ENCODE peak calls at places on chromosomes 3 and 15, in five cellular contexts. One of them, this sample, is unnamed.

GRCh38 chr15:98076021-98076816 is 115.7 kb downstream of the ARRDC4 start:
- DNase-seq in tibial artery: peak
- DNase-seq in CD8-positive, alpha-beta T cell: no peak
- DNase-seq in ascending aorta: peak
- DNase-seq in ovary: peak
- DNase-seq in this sample: peak

GRCh38 chr3:15007681-15008141 is 57.4 kb downstream of the MRPS25 start:
- DNase-seq in ovary: no peak
- DNase-seq in tibial artery: no peak
- DNase-seq in ascending aorta: no peak
- DNase-seq in CD8-positive, alpha-beta T cell: no peak
- DNase-seq in this sample: peak

GRCh38 chr3:145776782-145777408 is 384.1 kb downstream of the PLOD2 start:
- DNase-seq in ascending aorta: no peak
- DNase-seq in tibial artery: no peak
- DNase-seq in ovary: peak
- DNase-seq in CD8-positive, alpha-beta T cell: no peak
- DNase-seq in this sample: peak

GRCh38 chr3:188954590-188955208 is 217.1 kb upstream of the TPRG1 start:
- DNase-seq in ascending aorta: peak
- DNase-seq in ovary: peak
- DNase-seq in CD8-positive, alpha-beta T cell: peak
- DNase-seq in tibial artery: peak
- DNase-seq in this sample: peak

GRCh38 chr15:60396964-60397771 is 618 bp downstream of the ANXA2 start:
- DNase-seq in tibial artery: peak
- DNase-seq in ovary: peak
- DNase-seq in CD8-positive, alpha-beta T cell: peak
- DNase-seq in ascending aorta: peak
- DNase-seq in this sample: peak

GRCh38 chr3:53166781-53167291 is 5.8 kb downstream of the PRKCD start:
- DNase-seq in tibial artery: peak
- DNase-seq in ascending aorta: peak
- DNase-seq in CD8-positive, alpha-beta T cell: no peak
- DNase-seq in ovary: peak
- DNase-seq in this sample: peak

GRCh38 chr3:70108072-70108471 is 108.5 kb downstream of the SAMMSON start:
- DNase-seq in ascending aorta: no peak
- DNase-seq in ovary: no peak
- DNase-seq in tibial artery: no peak
- DNase-seq in CD8-positive, alpha-beta T cell: no peak
- DNase-seq in this sample: peak

GRCh38 chr15:98812711-98813441 is 164.5 kb downstream of the IGF1R start:
- DNase-seq in tibial artery: no peak
- DNase-seq in CD8-positive, alpha-beta T cell: no peak
- DNase-seq in ovary: no peak
- DNase-seq in ascending aorta: no peak
- DNase-seq in this sample: no peak

GRCh38 chr3:63870606-63871005 is 6.9 kb downstream of the ATXN7 start:
- DNase-seq in ovary: no peak
- DNase-seq in CD8-positive, alpha-beta T cell: no peak
- DNase-seq in ascending aorta: no peak
- DNase-seq in tibial artery: no peak
- DNase-seq in this sample: no peak

GRCh38 chr3:139353920-139354556 is 10.2 kb downstream of the MRPS22 start:
- DNase-seq in tibial artery: no peak
- DNase-seq in ovary: no peak
- DNase-seq in ascending aorta: no peak
- DNase-seq in CD8-positive, alpha-beta T cell: no peak
- DNase-seq in this sample: peak

GRCh38 chr3:89950772-89951171 is 843.4 kb downstream of the EPHA3 start:
- DNase-seq in ascending aorta: no peak
- DNase-seq in CD8-positive, alpha-beta T cell: no peak
- DNase-seq in tibial artery: no peak
- DNase-seq in ovary: no peak
- DNase-seq in this sample: no peak

DNA sequence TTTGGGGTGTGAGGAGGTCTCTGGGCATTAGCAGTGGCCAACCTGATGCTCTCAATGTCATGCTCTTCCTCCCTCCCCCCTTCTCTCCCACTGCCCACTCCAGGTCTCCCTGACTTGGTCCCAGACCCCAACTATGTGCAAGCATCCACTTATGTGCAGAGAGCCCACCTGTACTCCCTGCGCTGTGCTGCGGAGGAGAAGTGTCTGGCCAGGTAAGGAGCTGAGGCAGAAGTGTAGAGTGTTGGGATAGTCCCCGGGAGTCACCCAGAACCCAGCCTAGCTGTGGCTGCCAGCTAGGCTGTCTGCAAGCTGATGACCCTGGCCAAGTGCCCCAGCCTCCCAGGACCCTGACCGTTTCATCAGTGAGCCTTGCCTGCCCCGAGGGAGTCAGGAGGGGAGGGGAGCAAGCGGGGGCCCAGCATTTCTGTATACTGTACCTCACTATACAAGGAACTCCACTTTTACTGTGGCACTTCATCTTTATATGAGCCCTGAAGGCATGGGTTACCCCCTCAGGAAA is 16.5 kb downstream of the LOXL1 start:
- DNase-seq in tibial artery: no peak
- DNase-seq in ovary: no peak
- DNase-seq in ascending aorta: no peak
- DNase-seq in CD8-positive, alpha-beta T cell: no peak
- DNase-seq in this sample: no peak
- H3K4me3 ChIP-seq in tibial artery: no peak
- H3K4me3 ChIP-seq in ovary: no peak
- H3K4me3 ChIP-seq in ascending aorta: no peak
- H3K4me3 ChIP-seq in CD8-positive, alpha-beta T cell: no peak
- H3K4me3 ChIP-seq in this sample: no peak

GRCh38 chr3:65777050-65777449 is 261.7 kb downstream of the MAGI1 start:
- DNase-seq in tibial artery: no peak
- DNase-seq in CD8-positive, alpha-beta T cell: no peak
- DNase-seq in ascending aorta: no peak
- DNase-seq in ovary: no peak
- DNase-seq in this sample: no peak

GRCh38 chr3:65778966-65779365 is 259.8 kb downstream of the MAGI1 start:
- DNase-seq in tibial artery: no peak
- DNase-seq in ovary: no peak
- DNase-seq in ascending aorta: no peak
- DNase-seq in CD8-positive, alpha-beta T cell: no peak
- DNase-seq in this sample: no peak

GRCh38 chr3:65779393-65779792 is 259.3 kb downstream of the MAGI1 start:
- DNase-seq in CD8-positive, alpha-beta T cell: no peak
- DNase-seq in ovary: no peak
- DNase-seq in ascending aorta: no peak
- DNase-seq in tibial artery: no peak
- DNase-seq in this sample: no peak

DNA sequence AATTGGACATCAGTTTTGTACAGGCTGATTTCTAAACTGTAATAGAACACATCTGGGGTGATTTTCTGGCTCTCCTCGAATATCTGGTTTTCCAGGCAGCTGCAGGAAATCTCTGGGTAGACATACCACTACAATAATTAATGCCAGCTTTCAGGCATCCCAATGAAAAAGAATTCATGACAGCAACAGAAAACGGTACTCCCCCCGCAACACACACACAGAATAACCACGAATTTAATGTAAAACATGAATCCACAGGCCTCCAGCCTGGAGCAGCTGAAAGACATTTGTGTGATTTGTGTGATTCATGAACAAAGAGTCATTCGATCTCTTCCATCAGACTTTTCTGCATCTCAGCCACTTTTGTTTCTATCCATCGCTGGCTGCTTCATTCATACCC is 262.2 kb downstream of the MAGI1 start:
- DNase-seq in ascending aorta: no peak
- DNase-seq in tibial artery: no peak
- DNase-seq in ovary: no peak
- DNase-seq in CD8-positive, alpha-beta T cell: no peak
- DNase-seq in this sample: peak
- H3K4me3 ChIP-seq in ascending aorta: no peak
- H3K4me3 ChIP-seq in tibial artery: no peak
- H3K4me3 ChIP-seq in ovary: no peak
- H3K4me3 ChIP-seq in CD8-positive, alpha-beta T cell: no peak
- H3K4me3 ChIP-seq in this sample: no peak

DNA sequence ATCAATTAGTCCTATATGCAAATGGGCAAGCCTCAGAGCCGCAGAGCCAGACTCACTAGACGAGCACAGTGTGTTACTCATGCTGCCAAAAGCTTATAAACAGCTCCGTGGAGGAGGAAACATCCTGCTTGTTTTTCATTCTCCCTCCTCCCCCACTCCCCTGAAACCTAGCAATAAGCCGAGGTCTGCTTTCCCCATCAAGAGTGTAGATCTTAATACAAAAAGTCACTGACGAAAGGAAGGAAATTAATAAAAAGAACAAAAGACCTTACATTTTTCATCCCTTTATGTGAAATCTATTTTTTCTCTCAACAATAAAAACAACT is 88.5 kb downstream of the XXYLT1 start:
- DNase-seq in ascending aorta: no peak
- DNase-seq in ovary: peak
- DNase-seq in tibial artery: no peak
- DNase-seq in CD8-positive, alpha-beta T cell: no peak
- DNase-seq in this sample: peak
- H3K4me3 ChIP-seq in ascending aorta: no peak
- H3K4me3 ChIP-seq in ovary: no peak
- H3K4me3 ChIP-seq in tibial artery: no peak
- H3K4me3 ChIP-seq in CD8-positive, alpha-beta T cell: no peak
- H3K4me3 ChIP-seq in this sample: no peak

DNA sequence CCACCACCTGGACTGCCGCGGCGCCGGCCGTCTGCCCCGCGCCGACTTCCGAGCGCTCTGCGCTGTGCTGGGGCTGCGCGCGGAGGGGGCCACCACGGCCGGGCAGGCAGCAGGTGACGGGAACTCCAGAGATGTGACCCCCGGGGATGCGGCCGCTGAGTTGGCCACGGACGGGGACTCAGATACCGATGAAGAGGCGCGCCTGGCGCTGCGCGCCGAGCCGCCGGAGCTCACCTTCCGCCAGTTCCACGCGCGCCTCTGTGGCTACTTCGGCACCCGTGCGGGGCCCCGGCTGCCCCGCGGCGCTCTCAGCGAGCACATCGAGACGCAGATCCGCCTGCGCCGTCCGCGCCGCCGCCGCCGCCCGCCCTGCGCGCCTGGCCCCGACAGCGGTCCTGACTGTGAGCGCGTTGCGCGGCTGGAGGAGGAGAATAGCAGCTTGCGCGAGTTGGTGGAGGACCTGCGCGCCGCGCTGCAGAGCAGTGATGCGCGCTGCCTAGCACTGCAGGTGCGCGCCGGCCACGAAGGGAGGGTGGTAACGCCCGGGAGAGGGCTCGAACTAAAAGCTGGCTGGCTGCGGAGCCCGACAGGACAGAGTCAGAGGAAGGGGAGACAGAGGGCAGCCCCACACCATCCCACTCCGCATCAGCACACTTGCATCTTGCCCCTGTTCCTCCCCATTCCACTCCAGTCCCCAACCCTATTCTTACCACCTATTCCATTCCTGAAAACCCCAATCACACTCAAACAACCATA is 891 bp downstream of the EFCC1 start:
- DNase-seq in ovary: no peak
- DNase-seq in CD8-positive, alpha-beta T cell: no peak
- DNase-seq in tibial artery: no peak
- DNase-seq in ascending aorta: no peak
- DNase-seq in this sample: no peak
- H3K4me3 ChIP-seq in ovary: peak
- H3K4me3 ChIP-seq in CD8-positive, alpha-beta T cell: peak
- H3K4me3 ChIP-seq in tibial artery: peak
- H3K4me3 ChIP-seq in ascending aorta: peak
- H3K4me3 ChIP-seq in this sample: no peak

GRCh38 chr15:40595219-40595618 is 1.2 kb downstream of the KNL1 start:
- DNase-seq in ovary: no peak
- DNase-seq in tibial artery: no peak
- DNase-seq in ascending aorta: no peak
- DNase-seq in CD8-positive, alpha-beta T cell: no peak
- DNase-seq in this sample: no peak
- H3K4me3 ChIP-seq in ovary: no peak
- H3K4me3 ChIP-seq in tibial artery: no peak
- H3K4me3 ChIP-seq in ascending aorta: no peak
- H3K4me3 ChIP-seq in CD8-positive, alpha-beta T cell: no peak
- H3K4me3 ChIP-seq in this sample: peak

GRCh38 chr3:119297169-119297568 is 3.0 kb downstream of the ARHGAP31 start:
- DNase-seq in ascending aorta: no peak
- DNase-seq in CD8-positive, alpha-beta T cell: no peak
- DNase-seq in tibial artery: no peak
- DNase-seq in ovary: peak
- DNase-seq in this sample: peak
- H3K4me3 ChIP-seq in ascending aorta: no peak
- H3K4me3 ChIP-seq in CD8-positive, alpha-beta T cell: no peak
- H3K4me3 ChIP-seq in tibial artery: no peak
- H3K4me3 ChIP-seq in ovary: no peak
- H3K4me3 ChIP-seq in this sample: no peak

DNA sequence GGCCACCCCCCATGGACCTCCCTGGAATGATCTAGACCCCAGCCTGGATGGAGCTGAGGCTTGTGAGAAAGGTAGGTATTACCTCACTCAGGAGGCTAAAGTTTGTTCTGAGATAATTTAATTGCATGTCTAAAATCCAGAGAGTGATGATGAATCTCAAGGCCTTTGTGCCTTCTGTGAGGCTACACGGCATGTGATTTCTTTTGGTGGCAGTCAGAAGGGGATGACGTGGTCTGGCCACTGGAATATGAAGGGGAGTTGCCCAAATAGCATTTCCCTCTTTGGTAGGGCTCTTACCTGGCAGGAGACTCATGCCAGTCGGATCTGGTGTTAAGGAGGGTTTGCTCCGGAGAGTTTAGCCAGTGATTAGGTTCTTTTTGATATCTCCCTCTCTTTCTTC is 2.5 kb downstream of the BAHD1 start:
- DNase-seq in ovary: no peak
- DNase-seq in CD8-positive, alpha-beta T cell: no peak
- DNase-seq in ascending aorta: no peak
- DNase-seq in tibial artery: no peak
- DNase-seq in this sample: no peak
- H3K4me3 ChIP-seq in ovary: no peak
- H3K4me3 ChIP-seq in CD8-positive, alpha-beta T cell: no peak
- H3K4me3 ChIP-seq in ascending aorta: no peak
- H3K4me3 ChIP-seq in tibial artery: no peak
- H3K4me3 ChIP-seq in this sample: no peak

GRCh38 chr15:32716960-32717289 is 879 bp upstream of the GREM1 start:
- DNase-seq in CD8-positive, alpha-beta T cell: no peak
- DNase-seq in ovary: no peak
- DNase-seq in tibial artery: no peak
- DNase-seq in ascending aorta: no peak
- DNase-seq in this sample: no peak

GRCh38 chr15:32721594-32721993 is 3.8 kb downstream of the GREM1 start:
- DNase-seq in CD8-positive, alpha-beta T cell: no peak
- DNase-seq in ascending aorta: no peak
- DNase-seq in ovary: no peak
- DNase-seq in tibial artery: no peak
- DNase-seq in this sample: peak

GRCh38 chr15:32718082-32718821 is 448 bp downstream of the GREM1 start:
- DNase-seq in tibial artery: no peak
- DNase-seq in ovary: no peak
- DNase-seq in ascending aorta: no peak
- DNase-seq in CD8-positive, alpha-beta T cell: no peak
- DNase-seq in this sample: peak

GRCh38 chr15:32717290-32718081 is at the start of gene GREM1:
- DNase-seq in CD8-positive, alpha-beta T cell: no peak
- DNase-seq in tibial artery: no peak
- DNase-seq in ovary: no peak
- DNase-seq in ascending aorta: no peak
- DNase-seq in this sample: no peak

GRCh38 chr15:32718822-32719716 is 1.3 kb downstream of the GREM1 start:
- DNase-seq in ovary: no peak
- DNase-seq in CD8-positive, alpha-beta T cell: no peak
- DNase-seq in ascending aorta: no peak
- DNase-seq in tibial artery: no peak
- DNase-seq in this sample: no peak
- H3K4me3 ChIP-seq in ovary: peak
- H3K4me3 ChIP-seq in CD8-positive, alpha-beta T cell: no peak
- H3K4me3 ChIP-seq in ascending aorta: peak
- H3K4me3 ChIP-seq in tibial artery: peak
- H3K4me3 ChIP-seq in this sample: peak

GRCh38 chr3:100682854-100683760 is 26.2 kb upstream of the TFG start:
- DNase-seq in ascending aorta: no peak
- DNase-seq in tibial artery: no peak
- DNase-seq in CD8-positive, alpha-beta T cell: no peak
- DNase-seq in ovary: no peak
- DNase-seq in this sample: no peak
- H3K4me3 ChIP-seq in ascending aorta: no peak
- H3K4me3 ChIP-seq in tibial artery: peak
- H3K4me3 ChIP-seq in CD8-positive, alpha-beta T cell: no peak
- H3K4me3 ChIP-seq in ovary: no peak
- H3K4me3 ChIP-seq in this sample: no peak

This sample was measured in fibroblast of mammary gland.